ENCODE peak calls at places on chromosomes 11 and 22, in five cellular contexts. N, L, Y, X and A are unnamed samples.

GRCh38 chr11:101576536-101576935 is 7.3 kb downstream of the TRPC6 start:
- DNase-seq in X (no peak), Y (no peak), N (no peak), L (no peak), A (no peak)

GRCh38 chr11:561148-562003 is 606 bp downstream of the RASSF7 start:
- DNase-seq in N (peak; percentile 90), X (peak; percentile 41), L (no peak), Y (peak; percentile 75), A (peak; percentile 80)

GRCh38 chr11:120354779-120355178 is 18.6 kb downstream of the ARHGEF12 start:
- DNase-seq in X (no peak), Y (no peak), L (no peak), N (no peak), A (no peak)

GRCh38 chr11:61533401-61533800 is 24.9 kb downstream of the LRRC10B start:
- DNase-seq in L (no peak), N (peak; percentile 64), X (no peak), Y (no peak), A (no peak)

GRCh38 chr11:86132667-86133310 is 63.9 kb upstream of the PICALM start:
- DNase-seq in Y (no peak), N (peak; percentile 36), L (no peak), X (no peak), A (no peak)

GRCh38 chr11:2107521-2107920 is 31.7 kb downstream of the IGF2 start:
- DNase-seq in Y (no peak), X (no peak), N (no peak), L (no peak), A (no peak)

GRCh38 chr11:65298655-65299179 is 15.9 kb upstream of the CDC42EP2 start:
- DNase-seq in N (peak; percentile 53), X (no peak), L (peak; percentile 52), Y (no peak), A (no peak)

GRCh38 chr11:122754553-122755322 is 83.6 kb upstream of the CRTAM start:
- DNase-seq in Y (peak; percentile 78), X (peak; percentile 57), L (no peak), N (peak; percentile 11), A (no peak)

GRCh38 chr11:65278351-65278750 is 16.6 kb downstream of the POLA2 start:
- DNase-seq in L (peak; percentile 46), X (no peak), Y (no peak), N (no peak), A (no peak)

GRCh38 chr22:20970939-20971657 is 4.0 kb downstream of the AIFM3 start:
- DNase-seq in N (no peak), X (no peak), L (no peak), Y (peak; percentile 66), A (no peak)

GRCh38 chr11:27018902-27019544 is 21.6 kb upstream of the BBOX1 start:
- DNase-seq in L (peak; percentile 42), X (no peak), N (no peak), Y (no peak), A (no peak)

GRCh38 chr22:27851974-27852713 is 50.6 kb upstream of the MN1 start:
- DNase-seq in Y (no peak), L (no peak), X (no peak), N (no peak), A (no peak)

GRCh38 chr22:17974703-17975372 is 49.5 kb downstream of the MICAL3 start:
- DNase-seq in L (no peak), N (no peak), X (no peak), Y (no peak), A (no peak)

GRCh38 chr22:39114157-39114511 is 17.1 kb downstream of the APOBEC3H start:
- DNase-seq in N (no peak), L (no peak), Y (peak; percentile 76), X (no peak), A (no peak)

DNA sequence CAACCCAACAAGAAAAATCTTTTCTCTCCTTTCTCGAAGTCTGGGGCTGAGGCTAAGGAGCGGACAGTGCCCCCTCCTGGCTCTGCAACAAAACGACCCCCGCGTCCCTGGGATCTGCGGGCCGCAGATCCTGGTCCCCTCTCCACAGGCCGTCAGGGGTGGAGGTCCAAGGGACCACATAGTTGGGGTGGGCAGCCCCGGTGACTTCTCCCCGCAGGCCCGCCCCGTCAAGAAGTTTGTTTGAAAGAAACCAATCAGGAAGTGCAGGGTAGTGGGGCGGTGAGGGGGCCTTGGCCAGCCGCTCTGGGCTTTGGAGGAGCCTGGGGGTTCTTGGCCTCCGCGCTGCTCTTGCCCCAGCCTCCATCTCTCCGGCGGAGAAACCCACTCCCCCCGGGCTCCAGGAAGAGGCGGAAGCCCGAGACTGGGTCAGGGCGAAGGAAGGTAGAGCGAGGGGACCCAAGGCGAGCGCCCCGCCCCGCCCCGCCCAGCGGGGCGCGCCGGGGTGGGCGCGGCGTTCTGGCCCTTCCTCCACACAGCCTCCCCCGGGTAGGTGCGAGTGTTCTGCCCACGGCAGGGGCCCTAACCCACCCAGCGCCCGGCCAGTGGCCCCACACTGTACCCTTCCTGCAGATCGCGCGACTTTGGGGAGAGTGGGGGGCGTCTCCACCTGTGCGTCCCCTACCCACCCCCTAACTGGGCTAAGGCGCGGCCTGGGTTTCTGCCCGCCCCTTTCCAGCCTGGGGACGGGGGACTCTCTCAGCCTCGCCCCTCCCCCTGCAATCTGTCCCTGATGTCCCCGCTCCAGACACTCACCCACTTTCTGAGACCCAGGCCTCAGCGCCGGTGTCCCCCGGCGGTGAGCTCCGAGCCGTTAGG is 1.3 kb downstream of the TP53I11 start:
- DNase-seq in N (peak; percentile 68), Y (peak; percentile 89), X (no peak), L (no peak), A (peak; percentile 75)
- TF ChIP-seq CTCF in N (peak; percentile 69), Y (peak; percentile 90), X (peak; percentile 44), L (peak; percentile 40), A (peak; percentile 34)

DNA sequence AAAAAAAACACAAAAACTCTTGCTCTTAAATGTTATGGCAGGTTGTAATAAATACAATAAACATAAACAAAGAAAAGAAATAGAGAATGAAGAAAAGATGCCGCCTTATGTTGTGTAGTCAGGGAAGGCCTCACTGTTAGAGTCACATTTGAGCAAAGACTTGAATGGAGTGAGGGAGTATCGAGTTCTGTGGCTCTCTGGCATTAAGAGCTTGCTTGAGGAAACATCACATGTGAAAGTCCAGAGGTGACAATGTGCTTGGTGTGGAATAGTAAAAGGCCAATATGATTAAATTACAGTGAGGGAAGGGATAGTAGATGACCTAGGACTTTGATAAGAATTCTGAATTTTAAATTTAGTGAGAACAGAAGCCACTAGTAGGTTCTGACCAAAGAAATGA is 139.4 kb downstream of the ATG16L2 start:
- DNase-seq in L (no peak), N (no peak), X (no peak), Y (no peak), A (no peak)
- TF ChIP-seq CTCF in L (no peak), N (no peak), X (no peak), Y (no peak), A (no peak)

GRCh38 chr11:118027694-118028093 is 41.5 kb downstream of the IL10RA start:
- DNase-seq in Y (no peak), X (no peak), L (no peak), N (no peak), A (no peak)
- TF ChIP-seq CTCF in Y (peak; percentile 46), X (no peak), L (no peak), N (no peak), A (no peak)

GRCh38 chr22:25478573-25478972 is 85.9 kb upstream of the GRK3 start:
- DNase-seq in N (no peak), L (no peak), Y (no peak), X (no peak), A (no peak)
- TF ChIP-seq CTCF in N (no peak), L (no peak), Y (no peak), X (no peak), A (no peak)

GRCh38 chr11:94959179-94959578 is 14.2 kb downstream of the CWC15 start:
- DNase-seq in N (no peak), Y (no peak), X (no peak), L (no peak), A (no peak)

GRCh38 chr11:94958118-94958517 is 15.2 kb downstream of the CWC15 start:
- DNase-seq in L (peak; percentile 39), X (no peak), N (no peak), Y (no peak), A (no peak)

GRCh38 chr11:94960488-94960887 is 12.9 kb downstream of the CWC15 start:
- DNase-seq in L (no peak), X (no peak), Y (no peak), N (no peak), A (no peak)

GRCh38 chr11:94964934-94965333 is 8.4 kb downstream of the CWC15 start:
- DNase-seq in X (no peak), N (no peak), L (no peak), Y (no peak), A (no peak)

DNA sequence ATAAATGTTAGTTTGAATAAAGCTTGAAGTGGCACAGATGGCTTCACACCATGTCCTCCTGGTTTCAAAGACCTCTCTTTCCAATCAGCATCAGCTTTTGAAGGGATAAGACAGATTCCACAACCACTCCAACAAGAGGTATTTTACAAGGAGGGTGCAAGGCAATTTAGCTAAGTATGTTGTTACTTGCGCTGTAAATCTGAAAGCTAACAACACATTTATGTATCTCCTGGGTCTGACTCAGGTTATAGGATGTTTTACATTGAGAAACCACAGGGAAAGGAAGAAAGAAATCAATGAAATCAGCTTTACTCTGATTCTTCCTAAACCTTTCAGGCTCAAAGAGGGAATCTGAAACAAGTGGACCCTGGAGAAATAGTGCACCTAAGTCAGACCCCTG is 12.1 kb downstream of the CWC15 start:
- DNase-seq in N (no peak), L (no peak), Y (no peak), X (no peak), A (no peak)
- TF ChIP-seq CTCF in N (no peak), L (no peak), Y (no peak), X (no peak), A (no peak)

DNA sequence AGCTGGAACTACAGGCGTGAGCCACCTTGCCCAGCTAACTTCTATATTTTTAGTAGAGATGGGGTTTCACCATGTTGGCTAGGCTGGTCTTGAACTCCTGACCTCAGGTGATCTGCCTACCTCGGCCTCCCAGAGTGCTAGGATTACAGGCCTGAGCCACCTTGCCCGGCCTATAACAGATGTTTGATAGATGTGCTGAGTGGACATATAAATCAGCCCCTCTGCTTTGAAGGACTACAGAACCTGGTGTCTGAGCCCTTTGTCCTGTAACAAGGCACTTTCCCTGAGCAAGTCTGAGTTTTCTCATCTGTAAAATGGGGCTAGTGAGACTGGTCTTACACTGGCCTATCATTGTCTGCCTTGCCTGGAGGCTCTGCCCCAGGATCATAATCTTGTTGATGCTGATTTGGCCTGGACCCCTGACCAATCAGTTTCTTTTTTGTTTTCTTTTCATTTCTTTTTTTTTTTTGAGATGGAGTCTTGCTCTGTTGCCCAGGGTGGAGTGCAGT is 7.0 kb downstream of the RIN1 start:
- DNase-seq in L (no peak), Y (no peak), N (no peak), X (no peak), A (no peak)
- TF ChIP-seq CTCF in L (no peak), Y (no peak), N (no peak), X (no peak), A (no peak)